ENCODE peak calls at places on chromosomes 4 and X, in four cellular contexts. F is NCI-H345, L is HTR-8/SVneo, C is left colon. Y is an unnamed sample.

GRCh38 chr4:10371869-10372471 is 85.3 kb downstream of the ZNF518B start:
- DNase-seq in F (no peak), C (no peak), L (peak; percentile 12), Y (peak; percentile 5)

GRCh38 chr4:95231713-95232112 is 317.1 kb downstream of the UNC5C start:
- DNase-seq in F (no peak), C (no peak), L (no peak), Y (no peak)

GRCh38 chr4:5989236-5990225 is 28.7 kb downstream of the C4orf50 start:
- DNase-seq in F (no peak), L (no peak), C (no peak), Y (no peak)

GRCh38 chrX:1612641-1613286 is 2.1 kb upstream of the ASMT start:
- DNase-seq in L (no peak), C (no peak), F (no peak), Y (no peak)

GRCh38 chrX:130575831-130576404 is 174.1 kb downstream of the RBMX2 start:
- DNase-seq in F (no peak), C (peak; percentile 37), L (peak; percentile 3), Y (peak; percentile 18)

GRCh38 chr4:168551945-168552695 is 55.3 kb downstream of the PALLD start:
- DNase-seq in C (no peak), L (no peak), F (no peak), Y (no peak)

GRCh38 chrX:141183000-141183399 is 6.1 kb upstream of the LDOC1 start:
- DNase-seq in L (no peak), C (no peak), F (no peak), Y (no peak)

GRCh38 chr4:127410201-127410600 is 222.6 kb upstream of the INTU start:
- DNase-seq in L (no peak), F (no peak), C (no peak), Y (no peak)

GRCh38 chr4:84647307-84647884 is 64.5 kb downstream of the CDS1 start:
- DNase-seq in L (no peak), F (peak; percentile 25), C (no peak), Y (no peak)

GRCh38 chr4:128660361-128660964 is 149.0 kb upstream of the JADE1 start:
- DNase-seq in L (no peak), C (no peak), F (no peak), Y (no peak)

GRCh38 chr4:114384629-114385028 is 214.0 kb upstream of the UGT8 start:
- DNase-seq in C (no peak), L (peak; percentile 10), F (peak; percentile 17), Y (peak; percentile 6)

GRCh38 chr4:142324572-142324971 is 521.5 kb downstream of the INPP4B start:
- DNase-seq in C (no peak), L (no peak), F (no peak), Y (no peak)

GRCh38 chr4:150561338-150561737 is 20.6 kb upstream of the MAB21L2 start:
- DNase-seq in C (no peak), L (no peak), F (no peak), Y (no peak)

Y was measured in hepatic stellate cell.